ENCODE peak calls at places on chromosomes 12 and 14, in ten cellular contexts. F is H1, H is breast epithelium, K is HepG2, I is HCT116, W is transverse colon, D is suprapubic skin, E is esophagus muscularis mucosa, R is sigmoid colon, C is K562. Z is an unnamed sample. For H3K4me1, the result is how much of the 10 kb centered on the place peaks cover.

GRCh38 chr12:7369274-7369729 is 65.4 kb downstream of the ACSM4 start:
- DNase-seq in I (peak), F (no peak), K (peak), D (peak), C (no peak), E (no peak), W (no peak), H (peak), R (no peak), Z (no peak)

GRCh38 chr12:12010277-12011031 is 60.3 kb upstream of the BCL2L14 start:
- DNase-seq in I (no peak), W (peak), R (peak), C (no peak), D (no peak), F (no peak), K (no peak), H (no peak), E (no peak), Z (no peak)

GRCh38 chr12:25959069-25959961 is 833 bp downstream of the RASSF8 start:
- DNase-seq in I (no peak), C (no peak), R (peak), E (no peak), W (peak), K (no peak), F (no peak), D (no peak), H (peak), Z (peak)

GRCh38 chr12:20601668-20602280 is 93.4 kb upstream of the SLCO1C1 start:
- DNase-seq in H (no peak), F (no peak), R (no peak), E (no peak), I (peak), D (no peak), W (no peak), C (no peak), K (peak), Z (no peak)

GRCh38 chr14:62162998-62163589 is 400.9 kb downstream of the SNAPC1 start:
- DNase-seq in K (peak), H (no peak), F (peak), I (peak), R (no peak), W (no peak), E (no peak), C (peak), D (no peak), Z (no peak)

GRCh38 chr14:20512139-20512905 is 7.0 kb downstream of the RNASE10 start:
- DNase-seq in D (no peak), I (no peak), F (no peak), H (no peak), W (no peak), C (no peak), E (no peak), K (no peak), R (no peak), Z (no peak)

GRCh38 chr12:131872154-131873046 is 22.0 kb upstream of the ULK1 start:
- DNase-seq in H (peak), R (no peak), C (no peak), W (no peak), I (peak), E (no peak), F (no peak), D (no peak), K (no peak), Z (no peak)

GRCh38 chr12:69466867-69467266 is 3.3 kb upstream of the FRS2 start:
- DNase-seq in F (peak), K (peak), R (no peak), E (no peak), H (no peak), D (no peak), W (no peak), I (no peak), C (no peak), Z (no peak)

GRCh38 chr14:24674204-24674970 is 40.4 kb upstream of the GZMB start:
- DNase-seq in I (no peak), C (no peak), D (no peak), R (no peak), H (no peak), F (no peak), E (no peak), W (no peak), K (no peak), Z (no peak)

GRCh38 chr14:61493239-61493638 is 171.9 kb downstream of the PRKCH start:
- DNase-seq in I (no peak), K (no peak), C (no peak), E (no peak), F (no peak), H (no peak), W (no peak), R (no peak), D (no peak), Z (no peak)

GRCh38 chr12:91142184-91142583 is 30.9 kb upstream of the LUM start:
- DNase-seq in H (no peak), R (no peak), I (no peak), E (no peak), F (no peak), K (no peak), W (no peak), C (no peak), D (no peak), Z (no peak)

GRCh38 chr12:93714382-93714781 is 37.2 kb downstream of the CRADD start:
- DNase-seq in K (no peak), E (no peak), H (no peak), F (no peak), R (no peak), W (no peak), D (no peak), I (no peak), C (no peak), Z (no peak)

GRCh38 chr14:83568141-83568540 is 1961.8 kb upstream of the FLRT2 start:
- DNase-seq in C (no peak), W (no peak), D (no peak), K (no peak), H (no peak), I (no peak), E (no peak), R (no peak), F (no peak), Z (no peak)

GRCh38 chr14:45252356-45253069 is 489 bp downstream of the MIS18BP1 start:
- DNase-seq in H (no peak), F (no peak), C (no peak), I (no peak), E (no peak), R (no peak), W (no peak), D (no peak), K (no peak), Z (no peak)

GRCh38 chr12:57272337-57273151 is 21.6 kb upstream of the STAC3 start:
- DNase-seq in I (no peak), K (no peak), E (no peak), C (no peak), H (no peak), W (no peak), R (no peak), D (no peak), F (no peak), Z (no peak)

GRCh38 chr12:92034858-92035401 is 110.7 kb downstream of the BTG1 start:
- DNase-seq in C (no peak), D (no peak), K (peak), R (peak), H (no peak), F (no peak), E (peak), I (peak), W (peak), Z (peak)

GRCh38 chr12:123070267-123071081 is 80.4 kb downstream of the PITPNM2 start:
- DNase-seq in W (no peak), K (no peak), F (no peak), H (no peak), C (no peak), R (no peak), D (no peak), E (no peak), I (no peak), Z (no peak)

GRCh38 chr12:34395056-34396005 is 373.0 kb downstream of the ALG10 start:
- DNase-seq in C (no peak), F (no peak), D (peak), I (no peak), K (no peak), H (peak), W (peak), R (peak), E (peak), Z (peak)

GRCh38 chr12:11797317-11797913 is 147.9 kb downstream of the ETV6 start:
- DNase-seq in R (no peak), H (no peak), W (no peak), C (no peak), F (no peak), K (peak), D (no peak), E (no peak), I (no peak), Z (peak)

GRCh38 chr14:92802678-92803077 is 8.6 kb downstream of the GOLGA5 start:
- DNase-seq in W (no peak), F (no peak), D (no peak), C (no peak), R (no peak), I (no peak), H (no peak), E (no peak), K (no peak), Z (no peak)

GRCh38 chr12:46101121-46101869 is 110.9 kb upstream of the SCAF11 start:
- DNase-seq in I (no peak), R (no peak), H (no peak), W (no peak), C (no peak), K (no peak), E (no peak), D (no peak), F (no peak), Z (no peak)

GRCh38 chr12:65656904-65657351 is 167.4 kb upstream of the HMGA2 start:
- DNase-seq in H (no peak), D (no peak), W (no peak), F (no peak), R (no peak), C (no peak), E (no peak), K (no peak), I (peak), Z (no peak)

DNA sequence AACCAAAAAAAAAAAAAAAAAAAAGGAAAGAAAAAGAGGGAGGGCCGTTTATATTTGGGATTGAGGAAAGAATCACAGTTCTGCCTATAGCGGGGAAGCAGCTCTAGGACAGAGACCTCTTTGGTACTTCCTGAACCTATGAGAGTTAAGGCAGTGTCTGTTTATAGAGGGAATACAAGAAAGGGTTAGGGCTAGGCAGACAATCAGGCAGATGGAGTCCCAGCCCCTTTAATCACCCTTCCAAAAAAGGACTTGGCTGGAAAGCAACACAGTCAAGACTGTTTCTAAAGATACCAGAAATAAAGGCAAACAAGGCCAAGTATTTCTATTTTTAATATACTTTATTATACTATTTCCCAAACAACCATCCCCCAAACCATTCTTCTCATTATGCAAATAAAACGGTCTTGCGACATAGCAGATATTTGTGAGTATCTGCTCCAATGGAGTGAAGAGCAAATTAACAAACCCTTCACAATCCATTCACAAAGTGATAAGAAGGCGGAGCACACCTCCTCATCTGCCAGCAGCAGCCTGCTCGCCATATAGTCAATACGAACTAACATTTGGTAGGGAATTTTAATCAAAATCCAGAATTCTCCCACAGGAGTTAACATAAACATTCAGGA is 679 bp upstream of the GRIP1 start:
- DNase-seq in I (no peak), R (no peak), K (no peak), E (no peak), F (no peak), W (no peak), D (no peak), C (no peak), H (no peak), Z (no peak)
- H3K4me3 ChIP-seq in I (no peak), R (no peak), K (no peak), E (no peak), F (no peak), W (no peak), D (no peak), C (no peak), H (no peak), Z (no peak)

GRCh38 chr14:91324606-91324950 is 80.1 kb upstream of the GPR68 start:
- DNase-seq in E (no peak), K (no peak), H (no peak), C (no peak), W (no peak), D (no peak), R (no peak), I (no peak), F (no peak), Z (no peak)

GRCh38 chr14:91325211-91325610 is 80.7 kb upstream of the GPR68 start:
- DNase-seq in I (no peak), D (no peak), R (no peak), K (no peak), E (no peak), H (no peak), W (no peak), C (no peak), F (no peak), Z (no peak)

GRCh38 chr14:91323031-91323430 is 78.5 kb upstream of the GPR68 start:
- DNase-seq in W (no peak), I (no peak), D (no peak), K (no peak), H (no peak), E (no peak), F (no peak), C (no peak), R (no peak), Z (no peak)

GRCh38 chr14:91322623-91323022 is 78.1 kb upstream of the GPR68 start:
- DNase-seq in D (no peak), I (no peak), K (no peak), E (no peak), W (no peak), C (no peak), F (no peak), H (no peak), R (no peak), Z (no peak)

DNA sequence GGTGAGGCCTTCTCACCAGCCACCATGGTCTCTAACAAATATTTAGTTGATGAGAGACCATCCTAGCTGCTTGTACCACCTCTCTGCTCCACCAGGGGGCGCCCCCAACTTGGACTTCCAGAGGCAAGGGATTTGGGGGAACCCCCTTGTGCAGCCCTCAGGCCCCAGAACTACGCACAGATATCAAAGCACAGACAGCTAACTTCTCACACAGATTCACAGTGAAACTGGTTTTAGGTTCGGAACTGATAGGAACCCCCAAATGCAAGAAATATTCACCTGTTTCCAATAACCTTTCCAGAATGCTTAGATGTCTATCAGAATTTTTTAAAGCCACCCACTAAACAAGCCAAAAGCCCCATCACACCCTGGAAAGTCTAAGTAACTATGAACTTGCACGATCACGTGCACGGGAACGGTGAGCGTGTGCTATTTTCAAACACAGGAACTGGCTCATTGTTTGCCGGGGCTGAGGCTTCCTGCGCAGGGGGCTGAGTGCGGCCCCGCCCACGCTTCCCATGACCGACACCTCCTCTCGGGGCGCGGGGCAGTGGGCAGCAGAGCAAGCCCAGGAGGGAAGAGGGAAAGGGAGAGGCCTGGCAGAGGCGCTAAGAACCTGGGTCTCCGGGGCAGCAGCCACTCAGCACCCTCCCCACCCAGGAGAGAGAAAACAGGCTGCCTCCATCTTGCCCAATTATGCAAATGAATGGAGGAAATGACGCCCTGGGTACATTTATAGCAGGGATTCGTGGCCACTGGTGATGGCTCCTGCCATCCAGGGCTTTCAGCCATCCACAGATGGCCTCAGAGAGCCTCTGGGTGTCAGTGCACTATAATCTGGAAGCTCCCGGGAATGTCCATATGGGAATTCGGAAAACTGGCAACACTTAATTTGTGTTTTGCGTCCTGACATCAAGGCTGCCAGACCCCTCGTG is 79.4 kb upstream of the GPR68 start:
- DNase-seq in F (peak), C (peak), E (peak), W (peak), I (peak), R (peak), K (peak), D (peak), H (peak), Z (peak)
- H3K4me1 ChIP-seq in F (under half), C (under half), E (under half), W (under half), I (under half), R (under half), K (under half), D (under half), H (under half), Z (under half)

DNA sequence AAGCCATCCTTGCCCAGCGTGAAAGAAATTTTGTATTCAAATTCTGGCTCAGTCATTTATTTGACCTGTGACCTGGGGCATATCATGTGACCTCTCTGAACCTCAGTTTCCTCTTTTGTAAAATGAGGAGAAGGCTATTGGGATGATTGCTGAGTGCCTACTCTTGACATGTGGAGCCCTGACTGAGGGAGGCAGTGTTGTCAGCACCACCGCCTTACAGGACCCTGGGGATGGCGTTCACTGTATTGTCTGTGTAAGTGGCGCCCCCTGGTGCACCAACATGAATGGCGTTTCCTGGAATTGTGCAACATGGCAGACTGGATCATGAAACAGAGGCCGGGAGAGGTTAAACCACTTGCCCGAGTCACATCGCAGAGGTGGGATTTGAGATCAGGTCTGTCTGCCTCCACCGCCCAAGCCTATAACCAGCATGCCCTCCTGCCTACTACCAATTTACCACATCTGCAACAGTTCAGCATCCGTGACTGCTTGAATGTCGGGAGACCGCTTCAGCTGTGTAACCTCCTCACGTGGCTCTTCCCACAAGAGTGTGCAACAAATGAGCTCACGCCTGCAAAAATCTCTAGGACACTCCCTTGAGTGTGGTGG is 20.1 kb upstream of the CCDC63 start:
- DNase-seq in D (peak), R (peak), F (peak), H (peak), W (peak), K (peak), I (peak), E (peak), C (peak), Z (peak)
- TF ChIP-seq POLR2AphosphoS5 in D (no peak), R (no peak), F (no peak), H (no peak), W (no peak), K (no peak), I (no peak), E (no peak), C (no peak), Z (no peak)

DNA sequence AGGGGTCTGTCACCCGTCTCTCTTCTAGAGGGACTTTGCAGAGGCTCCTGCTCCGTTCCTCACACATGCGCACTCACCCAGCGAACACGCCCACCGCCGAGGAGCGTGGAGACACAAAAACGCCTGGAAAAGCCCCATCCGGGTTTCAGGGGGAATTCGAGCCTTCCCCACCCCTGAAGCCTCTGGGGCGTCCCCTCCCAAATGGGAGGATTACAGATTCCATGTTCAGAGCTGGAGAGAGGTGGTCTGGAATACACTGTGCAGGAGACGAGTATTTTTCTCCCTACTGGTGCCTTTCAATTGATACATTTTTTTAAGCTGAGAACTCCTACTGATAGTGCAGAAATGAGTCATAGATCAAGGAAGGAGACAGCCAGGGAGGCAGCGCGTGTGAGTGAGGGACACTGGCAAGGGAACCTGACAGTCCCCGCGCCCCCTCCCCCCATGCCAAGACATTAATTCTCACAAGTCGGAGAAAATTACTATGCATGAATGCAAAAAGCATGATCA is 37.0 kb downstream of the BCL11B start:
- DNase-seq in E (no peak), I (peak), H (no peak), R (no peak), K (no peak), W (no peak), D (no peak), C (no peak), F (no peak), Z (no peak)
- H3K4me3 ChIP-seq in E (no peak), I (peak), H (peak), R (no peak), K (no peak), W (no peak), D (peak), C (no peak), F (peak), Z (no peak)

DNA sequence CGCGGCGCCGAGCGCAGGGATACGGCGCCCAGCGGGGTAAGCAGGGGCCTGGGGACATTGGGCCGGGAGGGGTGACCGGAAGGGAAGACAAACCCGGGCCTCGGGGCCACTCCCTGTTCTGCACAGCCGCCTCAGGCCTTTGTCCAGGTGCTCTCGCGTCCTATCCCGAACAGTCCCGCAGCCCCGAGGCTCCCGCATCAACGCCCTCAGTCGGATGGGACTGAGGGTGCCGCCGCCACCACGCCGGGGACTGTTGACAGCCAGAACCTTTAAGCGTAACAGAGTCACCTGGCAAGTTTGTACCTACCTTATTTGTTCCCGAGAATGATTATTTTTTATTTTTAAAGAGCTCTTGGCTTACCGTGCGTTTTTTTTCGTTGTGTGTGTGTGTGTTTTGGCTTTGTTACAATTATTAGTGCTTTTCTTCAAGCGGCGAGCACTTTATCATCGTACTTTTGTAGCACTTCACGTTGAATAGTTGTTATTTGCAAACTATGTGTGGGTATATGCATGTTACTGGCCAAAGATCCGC is 395 bp downstream of the COA8 start:
- DNase-seq in I (peak), R (peak), F (no peak), C (peak), K (peak), W (peak), D (no peak), H (no peak), E (no peak), Z (peak)
- H3K4me1 ChIP-seq in I (under half), R (half or more), F (under half), C (under half), K (under half), W (half or more), D (half or more), H (under half), E (half or more), Z (under half)

GRCh38 chr14:55717621-55718020 is 137.6 kb downstream of the KTN1 start:
- DNase-seq in K (no peak), E (no peak), F (no peak), R (no peak), C (no peak), W (no peak), I (no peak), H (no peak), D (no peak), Z (no peak)
- TF ChIP-seq POLR2AphosphoS5 in K (no peak), E (no peak), F (no peak), R (no peak), C (no peak), W (no peak), I (no peak), H (no peak), D (no peak), Z (no peak)

GRCh38 chr14:99215277-99215676 is 56.7 kb downstream of the BCL11B start:
- DNase-seq in H (no peak), W (no peak), C (no peak), R (no peak), F (no peak), I (no peak), D (no peak), K (no peak), E (no peak), Z (no peak)
- H3K4me3 ChIP-seq in H (peak), W (no peak), C (no peak), R (no peak), F (no peak), I (no peak), D (peak), K (no peak), E (peak), Z (no peak)